ENCODE peak calls at places on chromosome 9, in seven cellular contexts. N, S, L, J, X, Z and A are unnamed samples.
A peak's percentile ranks its signal among the peaks of the same experiment; 100 is the strongest.

GRCh38 chr9:22921742-22922141 is 475.1 kb downstream of the DMRTA1 start:
- DNase-seq in J (no peak), L (no peak), S (no peak), N (no peak), Z (no peak), X (no peak), A (no peak)

GRCh38 chr9:36102742-36103495 is 33.6 kb upstream of the GLIPR2 start:
- DNase-seq in L (peak; percentile 90), X (peak; percentile 79), J (peak; percentile 31), N (peak; percentile 86), S (peak; percentile 35), Z (peak; percentile 85), A (peak; percentile 89)

GRCh38 chr9:86115886-86116285 is 16.5 kb upstream of the GOLM1 start:
- DNase-seq in X (no peak), Z (no peak), N (no peak), L (no peak), S (no peak), J (no peak), A (no peak)

GRCh38 chr9:103169798-103170197 is 174.7 kb downstream of the CYLC2 start:
- DNase-seq in X (no peak), J (no peak), L (no peak), N (no peak), S (no peak), Z (no peak), A (no peak)

GRCh38 chr9:18472915-18473314 is 1.0 kb upstream of the ADAMTSL1 start:
- DNase-seq in S (no peak), Z (no peak), N (no peak), L (no peak), J (no peak), X (no peak), A (no peak)

GRCh38 chr9:124452326-124452725 is 2.1 kb downstream of the ADGRD2 start:
- DNase-seq in Z (no peak), S (no peak), L (no peak), N (no peak), J (no peak), X (no peak), A (no peak)

GRCh38 chr9:113427629-113428028 is 17.1 kb downstream of the C9orf43 start:
- DNase-seq in X (no peak), S (peak; percentile 3), L (no peak), Z (no peak), N (no peak), J (no peak), A (peak; percentile 76)

GRCh38 chr9:106482733-106483132 is 380.2 kb upstream of the ZNF462 start:
- DNase-seq in L (no peak), J (no peak), X (no peak), S (peak; percentile 26), N (no peak), Z (no peak), A (peak; percentile 12)

GRCh38 chr9:104075801-104076753 is 18.0 kb upstream of the SMC2 start:
- DNase-seq in X (no peak), S (peak; percentile 60), J (no peak), Z (no peak), L (no peak), N (no peak), A (peak; percentile 92)

GRCh38 chr9:16869961-16870605 is 387 bp downstream of the BNC2 start:
- DNase-seq in J (no peak), S (no peak), L (no peak), Z (no peak), X (no peak), N (peak; percentile 39), A (peak; percentile 22)

GRCh38 chr9:112233769-112234168 is 58.7 kb upstream of the SUSD1 start:
- DNase-seq in L (no peak), N (peak; percentile 21), Z (no peak), X (no peak), J (no peak), S (peak; percentile 30), A (peak; percentile 91)

GRCh38 chr9:99071313-99072039 is 33.4 kb upstream of the TGFBR1 start:
- DNase-seq in Z (no peak), J (no peak), L (no peak), X (no peak), N (no peak), S (no peak), A (no peak)

GRCh38 chr9:87968155-87968554 is 6.2 kb downstream of the CDK20 start:
- DNase-seq in Z (no peak), J (no peak), X (no peak), N (no peak), L (no peak), S (no peak), A (no peak)

GRCh38 chr9:4855861-4856260 is 63.1 kb downstream of the RCL1 start:
- DNase-seq in L (no peak), S (no peak), X (no peak), J (no peak), N (no peak), Z (no peak), A (no peak)

GRCh38 chr9:129712595-129713524 is 40.0 kb downstream of the PTGES start:
- DNase-seq in N (no peak), S (no peak), Z (no peak), X (peak; percentile 12), J (no peak), L (no peak), A (peak; percentile 34)

GRCh38 chr9:136143215-136144001 is 24.7 kb upstream of the TMEM250 start:
- DNase-seq in Z (no peak), L (peak; percentile 39), N (peak; percentile 60), J (no peak), X (no peak), S (no peak), A (peak; percentile 31)

GRCh38 chr9:131589124-131589711 is 43.9 kb downstream of the PRRT1B start:
- DNase-seq in S (no peak), J (no peak), N (no peak), X (peak; percentile 11), Z (no peak), L (no peak), A (no peak)

GRCh38 chr9:69168709-69169217 is 5.3 kb upstream of the TJP2 start:
- DNase-seq in N (no peak), J (no peak), S (no peak), X (no peak), L (peak; percentile 14), Z (no peak), A (peak; percentile 81)

GRCh38 chr9:22682536-22683392 is 236.1 kb downstream of the DMRTA1 start:
- DNase-seq in X (no peak), L (peak; percentile 12), S (peak; percentile 29), N (peak; percentile 2), J (peak; percentile 46), Z (no peak), A (peak; percentile 4)

GRCh38 chr9:120366646-120367019 is 213.3 kb downstream of the CDK5RAP2 start:
- DNase-seq in J (no peak), S (peak; percentile 91), X (peak; percentile 31), N (peak; percentile 84), Z (peak; percentile 68), L (no peak), A (peak; percentile 95)

GRCh38 chr9:75198436-75198835 is 110.1 kb downstream of the OSTF1 start:
- DNase-seq in Z (no peak), L (no peak), X (no peak), J (no peak), N (no peak), S (no peak), A (no peak)

GRCh38 chr9:136754059-136754572 is 3.9 kb downstream of the LCN8 start:
- DNase-seq in N (no peak), Z (no peak), L (no peak), J (no peak), S (no peak), X (no peak), A (no peak)

GRCh38 chr9:38214441-38214840 is 145.4 kb upstream of the SHB start:
- DNase-seq in X (no peak), J (no peak), N (no peak), S (no peak), L (no peak), Z (no peak), A (no peak)

GRCh38 chr9:16899611-16900010 is 29.1 kb upstream of the BNC2 start:
- DNase-seq in L (no peak), J (no peak), S (no peak), Z (no peak), N (no peak), X (no peak), A (no peak)

GRCh38 chr9:81819859-81820546 is 108.2 kb upstream of the SPATA31D4 start:
- DNase-seq in X (no peak), N (no peak), J (no peak), Z (no peak), S (no peak), L (no peak), A (no peak)

GRCh38 chr9:133968966-133969617 is 23.0 kb downstream of the VAV2 start:
- DNase-seq in X (no peak), S (no peak), L (no peak), Z (no peak), N (no peak), J (no peak), A (no peak)

GRCh38 chr9:19732570-19732969 is 56.3 kb downstream of the SLC24A2 start:
- DNase-seq in J (no peak), Z (no peak), S (no peak), L (no peak), X (no peak), N (no peak), A (no peak)

GRCh38 chr9:23941051-23941450 is 115.0 kb upstream of the ELAVL2 start:
- DNase-seq in Z (no peak), N (peak; percentile 0), S (no peak), X (no peak), J (no peak), L (no peak), A (no peak)
- TF ChIP-seq CTCF in Z (no peak), N (no peak), S (no peak), X (no peak), J (no peak), L (no peak), A (no peak)

GRCh38 chr9:128361981-128362646 is 9.1 kb upstream of the URM1 start:
- DNase-seq in L (peak; percentile 73), Z (peak; percentile 85), S (no peak), J (peak; percentile 72), X (peak; percentile 85), N (peak; percentile 82), A (peak; percentile 86)
- H3K4me3 ChIP-seq in L (no peak overlapping the region), Z (peak overlapping the region; percentile 54), S (peak overlapping the region; percentile 57), J (peak overlapping the region; percentile 42), X (no peak overlapping the region), N (peak overlapping the region; percentile 38), A (peak overlapping the region; percentile 56)

DNA sequence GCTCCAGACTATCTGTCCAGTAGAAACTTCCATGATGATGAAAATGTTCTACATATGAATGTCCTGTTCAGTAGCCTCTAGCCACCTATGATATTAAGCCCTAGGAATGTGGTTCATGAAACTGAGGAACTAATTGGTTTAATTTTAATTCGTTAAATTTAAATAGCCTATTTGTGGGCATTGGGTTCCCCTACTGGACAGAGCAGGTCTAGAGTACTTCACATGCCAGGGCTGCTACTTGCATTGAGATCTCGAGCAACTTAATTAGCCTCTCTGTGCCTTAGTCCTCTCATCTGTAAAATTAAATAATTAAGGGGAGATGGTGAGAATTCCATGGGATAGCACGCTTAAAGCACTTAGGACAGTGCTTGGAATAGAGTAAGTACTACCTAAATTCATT is 160.0 kb downstream of the PAPPA start:
- DNase-seq in L (no peak), Z (no peak), N (no peak), S (no peak), X (no peak), J (no peak), A (no peak)
- TF ChIP-seq CTCF in L (no peak), Z (no peak), N (no peak), S (peak; percentile 41), X (no peak), J (no peak), A (peak; percentile 30)

DNA sequence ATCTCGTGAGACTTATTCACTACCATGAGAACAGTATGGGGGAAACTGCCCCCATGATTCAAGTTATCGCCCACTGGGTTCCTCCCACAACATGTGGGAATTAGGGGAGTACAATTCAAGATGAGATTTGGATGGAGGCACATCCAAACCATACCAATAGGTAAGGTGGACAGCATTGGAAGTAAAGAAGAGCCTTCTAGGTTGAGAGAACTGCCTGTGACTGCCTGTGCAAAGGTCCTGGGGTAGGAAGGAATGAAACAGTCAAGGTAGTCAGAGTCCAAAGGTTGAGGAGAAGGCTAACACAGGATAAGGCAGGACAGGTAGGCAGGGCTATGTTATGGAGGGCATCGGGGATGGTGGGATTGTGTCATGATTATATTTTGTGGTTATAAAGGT is 6.0 kb downstream of the GDA start:
- DNase-seq in J (no peak), N (no peak), S (no peak), X (no peak), Z (no peak), L (no peak), A (no peak)
- H3K4me3 ChIP-seq in J (no peak overlapping the region), N (no peak overlapping the region), S (peak overlapping the region; percentile 0), X (no peak overlapping the region), Z (no peak overlapping the region), L (no peak overlapping the region), A (no peak overlapping the region)